ENCODE peak calls at places on chromosomes 5 and 9, in five cellular contexts. B is kidney tubule cell, T is ecto neural progenitor cell, G is LoVo, M is NCI-H748 treated with DMSO at 0.1 percent for 48 hours. D is an unnamed sample.

GRCh38 chr5:51810592-51810991 is 427.3 kb downstream of the ISL1 start:
- DNase-seq in B (peak), T (no peak), G (no peak), M (no peak), D (no peak)

GRCh38 chr5:135877570-135878155 is 18.0 kb downstream of the IL9 start:
- DNase-seq in B (no peak), T (no peak), G (no peak), M (no peak), D (no peak)

GRCh38 chr9:16964228-16964627 is 93.8 kb upstream of the BNC2 start:
- DNase-seq in B (peak), T (no peak), G (no peak), M (no peak), D (no peak)

GRCh38 chr5:150511641-150512367 is 3.9 kb downstream of the NDST1 start:
- DNase-seq in B (peak), T (peak), G (peak), M (no peak), D (peak)

GRCh38 chr5:137833463-137833862 is 34.2 kb upstream of the MYOT start:
- DNase-seq in B (peak), T (no peak), G (peak), M (no peak), D (no peak)

GRCh38 chr5:68028131-68028727 is 187.3 kb upstream of the PIK3R1 start:
- DNase-seq in B (no peak), T (no peak), G (no peak), M (no peak), D (no peak)

GRCh38 chr5:31638748-31639418 is at the start of gene PDZD2:
- DNase-seq in B (peak), T (peak), G (peak), M (peak), D (peak)

GRCh38 chr9:91972076-91972626 is 22.1 kb upstream of the ROR2 start:
- DNase-seq in B (no peak), T (no peak), G (no peak), M (no peak), D (no peak)

GRCh38 chr5:89396262-89396975 is 513.4 kb upstream of the MEF2C start:
- DNase-seq in B (no peak), T (no peak), G (no peak), M (no peak), D (no peak)

GRCh38 chr5:36689225-36689624 is 82.8 kb downstream of the SLC1A3 start:
- DNase-seq in B (peak), T (no peak), G (no peak), M (no peak), D (no peak)

GRCh38 chr5:55141945-55142690 is 17.9 kb upstream of the GPX8 start:
- DNase-seq in B (no peak), T (no peak), G (no peak), M (no peak), D (no peak)

GRCh38 chr9:95506692-95507455 is 9.9 kb downstream of the PTCH1 start:
- DNase-seq in B (peak), T (peak), G (peak), M (peak), D (peak)

GRCh38 chr9:112170235-112170634 is 4.9 kb downstream of the SUSD1 start:
- DNase-seq in B (peak), T (no peak), G (peak), M (no peak), D (no peak)

GRCh38 chr9:130333041-130334040 is 67.8 kb downstream of the HMCN2 start:
- DNase-seq in B (no peak), T (no peak), G (no peak), M (no peak), D (peak)

D was measured in left ventricle myocardium superior.